ENCODE peak calls at places on chromosomes 11 and 22, in seven cellular contexts. C, W, U, S, F, Y and L are unnamed samples.

GRCh38 chr22:20995329-20996030 is 6.4 kb downstream of the THAP7 start:
- DNase-seq in F (no peak), W (no peak), U (no peak), Y (no peak), S (no peak), C (no peak), L (no peak)

GRCh38 chr11:91081440-91082088 is 858.7 kb upstream of the CHORDC1 start:
- DNase-seq in W (peak; percentile 78), S (no peak), F (peak; percentile 66), U (no peak), Y (peak; percentile 30), C (no peak), L (peak; percentile 31)

GRCh38 chr11:93039841-93040240 is 70.4 kb downstream of the MTNR1B start:
- DNase-seq in Y (no peak), U (no peak), C (no peak), F (no peak), S (no peak), W (no peak), L (peak; percentile 36)

GRCh38 chr11:1825039-1825740 is 9.6 kb upstream of the SYT8 start:
- DNase-seq in Y (peak; percentile 83), W (peak; percentile 93), S (peak; percentile 91), C (peak; percentile 81), U (peak; percentile 94), F (peak; percentile 23), L (no peak)

GRCh38 chr11:112730591-112730990 is 230.6 kb upstream of the NCAM1 start:
- DNase-seq in C (no peak), Y (no peak), S (no peak), U (no peak), W (no peak), F (no peak), L (no peak)

GRCh38 chr11:68678031-68678441 is 6.3 kb upstream of the GAL start:
- DNase-seq in S (no peak), U (no peak), W (no peak), Y (no peak), C (no peak), F (no peak), L (no peak)

GRCh38 chr11:85752890-85753581 is 57.9 kb downstream of the SYTL2 start:
- DNase-seq in C (no peak), S (no peak), F (no peak), W (no peak), Y (no peak), U (no peak), L (no peak)

GRCh38 chr11:88301478-88302140 is 35.9 kb downstream of the CTSC start:
- DNase-seq in Y (no peak), U (no peak), S (no peak), C (no peak), W (no peak), F (peak; percentile 80), L (peak; percentile 39)

GRCh38 chr11:64267207-64267945 is 16.0 kb downstream of the PLCB3 start:
- DNase-seq in C (no peak), F (no peak), S (no peak), W (no peak), Y (no peak), U (no peak), L (no peak)

GRCh38 chr11:81070948-81071347 is 1630.1 kb upstream of the TENM4 start:
- DNase-seq in C (no peak), F (no peak), W (no peak), S (no peak), Y (no peak), U (no peak), L (no peak)

GRCh38 chr22:27919943-27920755 is 1.1 kb upstream of the PITPNB start:
- DNase-seq in S (no peak), F (peak; percentile 85), C (peak; percentile 54), W (peak; percentile 91), Y (peak; percentile 27), U (peak; percentile 60), L (peak; percentile 72)

GRCh38 chr11:134013518-134013917 is 55.4 kb upstream of the JAM3 start:
- DNase-seq in W (no peak), C (no peak), U (no peak), Y (no peak), F (no peak), S (no peak), L (no peak)

GRCh38 chr11:60477035-60477445 is 15.5 kb upstream of the MS4A12 start:
- DNase-seq in W (no peak), U (no peak), Y (no peak), S (no peak), F (no peak), C (no peak), L (no peak)

GRCh38 chr11:293293-293851 is 4.4 kb downstream of the PGGHG start:
- DNase-seq in S (no peak), F (no peak), U (no peak), W (no peak), C (no peak), Y (no peak), L (no peak)

GRCh38 chr11:35174666-35175065 is 35.7 kb downstream of the CD44 start:
- DNase-seq in U (no peak), Y (no peak), S (no peak), C (no peak), W (no peak), F (peak; percentile 90), L (peak; percentile 90)

GRCh38 chr22:19878461-19879247 is 24.0 kb upstream of the GNB1L start:
- DNase-seq in Y (no peak), S (peak; percentile 40), U (no peak), F (no peak), W (no peak), C (no peak), L (peak; percentile 26)

GRCh38 chr22:26541167-26541819 is 29.0 kb upstream of the TFIP11 start:
- DNase-seq in W (no peak), S (no peak), U (no peak), F (no peak), Y (no peak), C (no peak), L (no peak)

GRCh38 chr22:26545385-26545784 is 33.1 kb upstream of the TFIP11 start:
- DNase-seq in W (no peak), F (no peak), U (no peak), Y (no peak), S (no peak), C (no peak), L (no peak)

GRCh38 chr22:26544489-26544888 is 32.2 kb upstream of the TFIP11 start:
- DNase-seq in F (no peak), C (no peak), Y (no peak), U (no peak), W (no peak), S (no peak), L (no peak)

GRCh38 chr22:26545827-26546226 is 33.6 kb upstream of the TFIP11 start:
- DNase-seq in Y (no peak), W (no peak), U (no peak), S (no peak), C (no peak), F (no peak), L (no peak)

GRCh38 chr22:26542831-26543230 is 30.6 kb upstream of the TFIP11 start:
- DNase-seq in U (no peak), C (no peak), W (no peak), S (no peak), F (no peak), Y (no peak), L (no peak)
- H2BK5ac ChIP-seq in U (no peak overlapping the region), C (no peak overlapping the region), W (no peak overlapping the region), S (no peak overlapping the region), F (no peak overlapping the region), Y (no peak overlapping the region), L (no peak overlapping the region)

GRCh38 chr11:117563556-117563955 is 233.5 kb downstream of the DSCAML1 start:
- DNase-seq in Y (no peak), U (no peak), C (no peak), F (no peak), W (no peak), S (no peak), L (no peak)
- H2BK5ac ChIP-seq in Y (no peak overlapping the region), U (no peak overlapping the region), C (no peak overlapping the region), F (no peak overlapping the region), W (no peak overlapping the region), S (no peak overlapping the region), L (no peak overlapping the region)

DNA sequence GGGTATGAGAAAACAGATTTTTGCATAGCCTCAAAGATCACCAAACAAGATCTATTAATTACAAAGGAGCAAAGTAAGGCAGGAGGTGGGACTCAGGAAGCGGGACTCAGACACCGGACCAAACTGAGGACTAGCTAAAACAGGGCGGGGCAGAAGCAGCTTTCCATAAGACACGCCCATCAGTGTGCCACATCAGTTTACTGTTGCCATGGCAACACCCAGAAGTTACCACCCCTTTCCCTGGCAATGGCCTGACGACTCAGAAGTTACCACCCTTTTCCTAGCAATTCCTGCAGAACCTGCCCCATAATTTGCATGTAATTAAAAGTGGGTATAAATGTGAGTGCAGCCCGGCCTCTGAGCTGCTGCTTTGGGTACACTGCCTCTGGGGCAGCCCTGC is 173.9 kb downstream of the SHANK2 start:
- DNase-seq in C (no peak), S (no peak), Y (no peak), W (peak; percentile 71), F (peak; percentile 62), U (no peak), L (no peak)
- H2BK5ac ChIP-seq in C (no peak overlapping the region), S (no peak overlapping the region), Y (no peak overlapping the region), W (no peak overlapping the region), F (no peak overlapping the region), U (no peak overlapping the region), L (no peak overlapping the region)

DNA sequence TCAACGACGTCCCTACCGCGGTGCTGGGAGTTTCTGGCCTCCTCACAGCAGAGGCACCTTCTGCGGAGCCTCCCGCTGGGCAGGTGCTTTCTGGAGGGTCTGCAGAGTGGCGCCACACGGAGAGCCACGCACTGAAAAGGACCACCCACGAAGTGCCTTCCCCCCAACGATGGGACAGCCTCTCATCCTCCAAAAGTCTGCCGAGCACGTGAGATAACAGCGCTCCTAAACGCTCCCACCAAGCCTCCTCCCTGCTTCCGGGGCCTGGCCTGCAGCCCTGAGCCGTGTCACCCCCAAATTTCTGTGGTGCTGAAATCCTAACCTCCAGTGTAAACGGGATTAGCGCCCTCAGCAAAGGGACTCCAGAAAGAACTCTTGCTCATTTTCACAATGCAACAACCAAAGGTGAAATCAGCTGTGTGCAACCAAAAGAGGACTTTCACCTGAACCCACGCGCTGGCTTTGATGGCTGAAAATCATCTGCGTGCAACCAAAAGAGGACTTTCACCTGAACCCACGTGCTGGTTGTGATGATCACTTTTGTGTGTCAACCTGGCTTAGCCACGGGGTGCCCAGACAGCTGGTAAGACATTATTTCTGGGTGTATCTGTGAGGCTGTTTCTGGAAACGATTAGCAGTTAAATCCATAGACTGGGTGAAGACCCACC is 924.6 kb downstream of the BRD1 start:
- DNase-seq in W (no peak), C (no peak), F (no peak), S (no peak), Y (no peak), U (no peak), L (no peak)
- H2BK5ac ChIP-seq in W (no peak overlapping the region), C (no peak overlapping the region), F (no peak overlapping the region), S (no peak overlapping the region), Y (no peak overlapping the region), U (no peak overlapping the region), L (no peak overlapping the region)